ENCODE peak calls at places on chromosomes 16 and 17, in eight cellular contexts. One of them, this sample, is unnamed.

GRCh38 chr16:54140057-54140787 is 146.4 kb downstream of the IRX3 start:
- DNase-seq in GM23338: no peak
- DNase-seq in kidney: no peak
- DNase-seq in CD8-positive, alpha-beta T cell: no peak
- DNase-seq in lower leg skin: no peak
- DNase-seq in esophagus squamous epithelium: no peak
- DNase-seq in naive thymus-derived CD4-positive, alpha-beta T cell: no peak
- DNase-seq in aorta: no peak
- DNase-seq in this sample: no peak

GRCh38 chr16:89073346-89074221 is 20.1 kb upstream of the ACSF3 start:
- DNase-seq in GM23338: no peak
- DNase-seq in kidney: no peak
- DNase-seq in CD8-positive, alpha-beta T cell: no peak
- DNase-seq in lower leg skin: no peak
- DNase-seq in esophagus squamous epithelium: no peak
- DNase-seq in naive thymus-derived CD4-positive, alpha-beta T cell: no peak
- DNase-seq in aorta: no peak
- DNase-seq in this sample: no peak

GRCh38 chr17:22266231-22266630 is 573.9 kb downstream of the KCNJ18 start:
- DNase-seq in GM23338: no peak
- DNase-seq in kidney: no peak
- DNase-seq in CD8-positive, alpha-beta T cell: no peak
- DNase-seq in lower leg skin: no peak
- DNase-seq in esophagus squamous epithelium: no peak
- DNase-seq in naive thymus-derived CD4-positive, alpha-beta T cell: no peak
- DNase-seq in aorta: peak
- DNase-seq in this sample: no peak

GRCh38 chr17:3639981-3640596 is 3.5 kb downstream of the CTNS start:
- DNase-seq in GM23338: no peak
- DNase-seq in kidney: no peak
- DNase-seq in CD8-positive, alpha-beta T cell: no peak
- DNase-seq in lower leg skin: no peak
- DNase-seq in esophagus squamous epithelium: no peak
- DNase-seq in naive thymus-derived CD4-positive, alpha-beta T cell: no peak
- DNase-seq in aorta: no peak
- DNase-seq in this sample: no peak

GRCh38 chr16:68275611-68276191 is 11.4 kb downstream of the SLC7A6 start:
- DNase-seq in GM23338: no peak
- DNase-seq in kidney: no peak
- DNase-seq in CD8-positive, alpha-beta T cell: peak
- DNase-seq in lower leg skin: no peak
- DNase-seq in esophagus squamous epithelium: no peak
- DNase-seq in naive thymus-derived CD4-positive, alpha-beta T cell: peak
- DNase-seq in aorta: no peak
- DNase-seq in this sample: no peak

GRCh38 chr16:70746040-70746707 is 54.8 kb downstream of the VAC14 start:
- DNase-seq in GM23338: no peak
- DNase-seq in kidney: peak
- DNase-seq in CD8-positive, alpha-beta T cell: no peak
- DNase-seq in lower leg skin: peak
- DNase-seq in esophagus squamous epithelium: no peak
- DNase-seq in naive thymus-derived CD4-positive, alpha-beta T cell: no peak
- DNase-seq in aorta: peak
- DNase-seq in this sample: no peak

GRCh38 chr17:32516450-32516849 is 29.7 kb downstream of the CDK5R1 start:
- DNase-seq in GM23338: no peak
- DNase-seq in kidney: no peak
- DNase-seq in CD8-positive, alpha-beta T cell: no peak
- DNase-seq in lower leg skin: no peak
- DNase-seq in esophagus squamous epithelium: no peak
- DNase-seq in naive thymus-derived CD4-positive, alpha-beta T cell: no peak
- DNase-seq in aorta: no peak
- DNase-seq in this sample: no peak

GRCh38 chr17:61338874-61339478 is 60.7 kb upstream of the TBX2 start:
- DNase-seq in GM23338: no peak
- DNase-seq in kidney: no peak
- DNase-seq in CD8-positive, alpha-beta T cell: no peak
- DNase-seq in lower leg skin: no peak
- DNase-seq in esophagus squamous epithelium: no peak
- DNase-seq in naive thymus-derived CD4-positive, alpha-beta T cell: no peak
- DNase-seq in aorta: no peak
- DNase-seq in this sample: no peak

GRCh38 chr17:82838386-82839063 is 1.3 kb downstream of the ZNF750 start:
- DNase-seq in GM23338: no peak
- DNase-seq in kidney: no peak
- DNase-seq in CD8-positive, alpha-beta T cell: no peak
- DNase-seq in lower leg skin: no peak
- DNase-seq in esophagus squamous epithelium: no peak
- DNase-seq in naive thymus-derived CD4-positive, alpha-beta T cell: no peak
- DNase-seq in aorta: peak
- DNase-seq in this sample: no peak

GRCh38 chr17:17416007-17416399 is 60.8 kb upstream of the MED9 start:
- DNase-seq in GM23338: peak
- DNase-seq in kidney: no peak
- DNase-seq in CD8-positive, alpha-beta T cell: no peak
- DNase-seq in lower leg skin: no peak
- DNase-seq in esophagus squamous epithelium: no peak
- DNase-seq in naive thymus-derived CD4-positive, alpha-beta T cell: no peak
- DNase-seq in aorta: no peak
- DNase-seq in this sample: peak

GRCh38 chr17:20992416-20992815 is 50.4 kb downstream of the USP22 start:
- DNase-seq in GM23338: no peak
- DNase-seq in kidney: peak
- DNase-seq in CD8-positive, alpha-beta T cell: no peak
- DNase-seq in lower leg skin: no peak
- DNase-seq in esophagus squamous epithelium: no peak
- DNase-seq in naive thymus-derived CD4-positive, alpha-beta T cell: no peak
- DNase-seq in aorta: peak
- DNase-seq in this sample: no peak

GRCh38 chr17:61635913-61636432 is 45.0 kb upstream of the NACA2 start:
- DNase-seq in GM23338: peak
- DNase-seq in kidney: no peak
- DNase-seq in CD8-positive, alpha-beta T cell: peak
- DNase-seq in lower leg skin: no peak
- DNase-seq in esophagus squamous epithelium: no peak
- DNase-seq in naive thymus-derived CD4-positive, alpha-beta T cell: no peak
- DNase-seq in aorta: no peak
- DNase-seq in this sample: peak

GRCh38 chr17:48322060-48322459 is 108.0 kb downstream of the SKAP1 start:
- DNase-seq in GM23338: no peak
- DNase-seq in kidney: no peak
- DNase-seq in CD8-positive, alpha-beta T cell: no peak
- DNase-seq in lower leg skin: no peak
- DNase-seq in esophagus squamous epithelium: no peak
- DNase-seq in naive thymus-derived CD4-positive, alpha-beta T cell: no peak
- DNase-seq in aorta: no peak
- DNase-seq in this sample: no peak

GRCh38 chr17:51739245-51739886 is 419.1 kb downstream of the CA10 start:
- DNase-seq in GM23338: no peak
- DNase-seq in kidney: no peak
- DNase-seq in CD8-positive, alpha-beta T cell: no peak
- DNase-seq in lower leg skin: no peak
- DNase-seq in esophagus squamous epithelium: no peak
- DNase-seq in naive thymus-derived CD4-positive, alpha-beta T cell: no peak
- DNase-seq in aorta: no peak
- DNase-seq in this sample: no peak

GRCh38 chr16:181668-182021 is 1.4 kb downstream of the HBQ1 start:
- DNase-seq in GM23338: no peak
- DNase-seq in kidney: no peak
- DNase-seq in CD8-positive, alpha-beta T cell: no peak
- DNase-seq in lower leg skin: no peak
- DNase-seq in esophagus squamous epithelium: no peak
- DNase-seq in naive thymus-derived CD4-positive, alpha-beta T cell: no peak
- DNase-seq in aorta: no peak
- DNase-seq in this sample: no peak

GRCh38 chr16:5928476-5929055 is 831.0 kb upstream of the EEF2KMT start:
- DNase-seq in GM23338: peak
- DNase-seq in kidney: no peak
- DNase-seq in CD8-positive, alpha-beta T cell: no peak
- DNase-seq in lower leg skin: no peak
- DNase-seq in esophagus squamous epithelium: no peak
- DNase-seq in naive thymus-derived CD4-positive, alpha-beta T cell: no peak
- DNase-seq in aorta: no peak
- DNase-seq in this sample: peak

DNA sequence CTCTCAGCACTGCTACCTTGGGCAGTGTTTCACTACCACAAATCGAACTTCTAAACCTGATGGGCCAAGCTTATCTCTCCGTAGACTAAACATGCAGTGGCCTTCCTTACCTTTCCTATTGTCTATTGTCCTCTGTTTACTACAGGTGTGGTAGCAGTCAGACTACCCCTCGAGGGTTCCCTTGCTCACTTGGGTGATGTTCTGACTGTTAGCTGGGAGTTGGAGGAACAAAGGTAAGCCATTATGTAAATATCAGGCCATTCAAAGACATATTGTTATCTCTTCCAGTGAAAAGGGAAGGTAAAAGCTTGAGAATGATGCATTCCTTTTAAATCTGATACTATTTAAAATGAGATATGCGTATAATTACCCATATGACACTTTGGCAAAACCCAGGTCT is 828.3 kb upstream of the EEF2KMT start:
- DNase-seq in GM23338: peak
- DNase-seq in kidney: no peak
- DNase-seq in CD8-positive, alpha-beta T cell: no peak
- DNase-seq in lower leg skin: peak
- DNase-seq in esophagus squamous epithelium: no peak
- DNase-seq in naive thymus-derived CD4-positive, alpha-beta T cell: no peak
- DNase-seq in aorta: no peak
- DNase-seq in this sample: no peak
- H3K4me3 ChIP-seq in GM23338: no peak
- H3K4me3 ChIP-seq in kidney: no peak
- H3K4me3 ChIP-seq in CD8-positive, alpha-beta T cell: no peak
- H3K4me3 ChIP-seq in lower leg skin: no peak
- H3K4me3 ChIP-seq in esophagus squamous epithelium: no peak
- H3K4me3 ChIP-seq in naive thymus-derived CD4-positive, alpha-beta T cell: no peak
- H3K4me3 ChIP-seq in aorta: no peak
- H3K4me3 ChIP-seq in this sample: no peak

DNA sequence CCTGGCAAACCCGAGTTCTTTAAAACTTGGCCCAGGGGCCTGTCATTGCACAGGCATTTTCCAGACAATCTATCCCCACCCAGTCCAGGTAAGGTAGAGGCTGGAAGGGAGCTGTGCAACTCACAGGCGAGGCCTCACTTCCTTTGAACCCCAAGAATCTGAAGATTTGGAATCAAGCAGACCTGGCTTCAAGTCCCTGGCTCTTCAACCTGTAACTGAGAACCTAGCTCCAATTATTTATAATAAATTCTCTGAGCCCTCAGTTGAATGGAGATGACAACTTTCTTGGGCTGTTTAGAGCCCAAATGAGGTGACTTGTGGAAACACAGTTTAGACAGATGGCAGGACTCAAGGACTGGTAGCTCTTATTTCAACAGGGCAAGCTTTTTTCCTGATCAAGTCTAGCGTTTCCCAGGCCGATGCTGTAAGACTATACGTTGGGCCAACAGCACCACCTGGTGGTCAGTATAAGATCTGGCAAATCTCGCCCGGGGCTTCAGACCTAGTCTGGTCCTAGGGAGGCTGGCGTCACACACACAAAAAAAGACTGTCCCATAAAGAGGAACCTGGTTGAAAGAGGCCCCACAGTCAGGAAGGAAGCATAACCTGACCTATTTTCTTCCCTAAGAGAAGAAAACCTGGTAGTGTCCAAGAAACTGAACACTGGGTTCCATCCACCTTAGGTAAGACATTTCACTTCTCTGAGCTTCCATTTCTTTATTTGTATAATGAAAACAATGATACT is 117.9 kb downstream of the C17orf67 start:
- DNase-seq in GM23338: peak
- DNase-seq in kidney: peak
- DNase-seq in CD8-positive, alpha-beta T cell: peak
- DNase-seq in lower leg skin: peak
- DNase-seq in esophagus squamous epithelium: peak
- DNase-seq in naive thymus-derived CD4-positive, alpha-beta T cell: peak
- DNase-seq in aorta: peak
- DNase-seq in this sample: peak
- H3K4me3 ChIP-seq in GM23338: no peak
- H3K4me3 ChIP-seq in kidney: no peak
- H3K4me3 ChIP-seq in CD8-positive, alpha-beta T cell: no peak
- H3K4me3 ChIP-seq in lower leg skin: no peak
- H3K4me3 ChIP-seq in esophagus squamous epithelium: no peak
- H3K4me3 ChIP-seq in naive thymus-derived CD4-positive, alpha-beta T cell: no peak
- H3K4me3 ChIP-seq in aorta: no peak
- H3K4me3 ChIP-seq in this sample: no peak

DNA sequence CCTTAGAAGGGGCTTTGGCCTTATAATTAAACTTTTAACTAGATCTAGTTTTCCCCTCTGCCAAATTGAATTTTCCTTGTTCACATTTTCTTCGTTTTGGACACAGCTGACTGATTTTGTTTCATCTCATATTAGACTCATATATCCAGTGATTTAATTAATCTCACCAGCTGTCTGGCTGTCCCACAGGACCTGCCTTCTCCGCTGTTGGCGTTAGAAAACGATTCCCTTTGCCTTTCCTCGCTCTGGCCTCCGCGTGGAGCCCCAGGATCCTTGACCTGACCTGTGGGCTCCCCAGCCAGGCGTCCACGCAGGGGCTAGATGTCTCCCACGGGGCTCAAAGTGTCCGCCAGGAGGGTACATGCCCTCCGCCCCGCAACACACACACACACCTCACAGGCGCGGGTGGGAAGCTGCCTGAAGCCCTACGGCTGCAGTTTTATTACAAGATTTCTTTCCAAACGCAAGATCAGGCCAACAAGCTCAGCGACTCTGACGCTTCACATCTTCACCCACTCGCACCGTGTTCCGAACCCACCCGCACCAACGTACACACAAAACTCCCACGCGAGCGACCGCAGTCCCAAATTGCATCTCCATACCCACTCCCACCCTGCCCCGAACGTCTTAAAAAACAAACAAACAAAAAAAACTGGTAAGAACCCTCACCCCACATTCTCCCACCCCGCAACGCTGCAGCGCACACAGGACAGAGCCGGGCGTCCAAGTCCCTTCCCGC is 1.1 kb downstream of the RPRML start:
- DNase-seq in GM23338: no peak
- DNase-seq in kidney: peak
- DNase-seq in CD8-positive, alpha-beta T cell: no peak
- DNase-seq in lower leg skin: no peak
- DNase-seq in esophagus squamous epithelium: no peak
- DNase-seq in naive thymus-derived CD4-positive, alpha-beta T cell: no peak
- DNase-seq in aorta: no peak
- DNase-seq in this sample: no peak
- H3K4me3 ChIP-seq in GM23338: peak
- H3K4me3 ChIP-seq in kidney: no peak
- H3K4me3 ChIP-seq in CD8-positive, alpha-beta T cell: peak
- H3K4me3 ChIP-seq in lower leg skin: peak
- H3K4me3 ChIP-seq in esophagus squamous epithelium: peak
- H3K4me3 ChIP-seq in naive thymus-derived CD4-positive, alpha-beta T cell: peak
- H3K4me3 ChIP-seq in aorta: no peak
- H3K4me3 ChIP-seq in this sample: peak

DNA sequence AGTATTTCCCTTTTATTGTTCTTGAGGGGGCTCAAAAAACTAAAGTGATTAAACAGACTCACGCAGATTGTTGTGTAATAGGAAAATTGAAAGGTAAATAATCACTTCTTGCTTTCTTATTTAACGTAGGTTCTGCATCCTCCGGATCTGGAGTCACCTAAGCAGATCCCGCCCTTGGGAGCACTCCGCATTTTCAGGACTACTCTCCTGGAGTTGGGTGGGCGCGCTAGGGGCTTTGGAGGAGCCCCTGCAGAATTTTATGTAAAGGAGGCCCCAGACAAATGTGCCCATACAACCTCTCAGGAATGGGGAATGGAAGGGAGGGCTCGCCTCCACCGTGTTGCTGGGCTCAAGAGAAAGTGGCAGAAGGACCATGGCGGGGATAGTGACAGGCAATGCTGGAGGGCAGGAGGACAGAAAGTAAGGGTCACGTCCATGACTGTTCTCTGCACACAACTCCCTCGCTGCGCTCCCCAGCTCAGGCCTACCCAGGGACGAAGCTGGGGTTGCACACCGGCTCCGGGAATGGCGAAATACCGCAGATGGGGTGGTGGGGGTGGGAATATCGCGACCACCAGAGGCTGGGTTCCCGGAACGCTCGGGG is 8.3 kb downstream of the MT2A start:
- DNase-seq in GM23338: no peak
- DNase-seq in kidney: peak
- DNase-seq in CD8-positive, alpha-beta T cell: no peak
- DNase-seq in lower leg skin: no peak
- DNase-seq in esophagus squamous epithelium: no peak
- DNase-seq in naive thymus-derived CD4-positive, alpha-beta T cell: no peak
- DNase-seq in aorta: no peak
- DNase-seq in this sample: no peak
- H3K4me3 ChIP-seq in GM23338: peak
- H3K4me3 ChIP-seq in kidney: peak
- H3K4me3 ChIP-seq in CD8-positive, alpha-beta T cell: peak
- H3K4me3 ChIP-seq in lower leg skin: no peak
- H3K4me3 ChIP-seq in esophagus squamous epithelium: peak
- H3K4me3 ChIP-seq in naive thymus-derived CD4-positive, alpha-beta T cell: no peak
- H3K4me3 ChIP-seq in aorta: no peak
- H3K4me3 ChIP-seq in this sample: no peak